ENCODE peak calls at places on chromosomes 13 and 19, in five cellular contexts. W is ovary; M is AG04450; J is transverse colon; N is CD8-positive, alpha-beta T cell. G is an unnamed sample.

GRCh38 chr19:3361384-3362216 is 4.8 kb upstream of the NFIC start:
- DNase-seq in W (peak), M (no peak), N (no peak), J (no peak), G (no peak)

GRCh38 chr19:53868892-53869804 is 1.5 kb downstream of the MYADM start:
- DNase-seq in J (peak), M (peak), N (peak), W (peak), G (peak)

GRCh38 chr13:23753523-23753922 is 135.7 kb downstream of the MIPEP start:
- DNase-seq in J (no peak), W (no peak), N (no peak), M (no peak), G (no peak)

GRCh38 chr19:2089001-2089711 is 7.0 kb downstream of the MOB3A start:
- DNase-seq in M (no peak), W (peak), J (no peak), N (no peak), G (no peak)

GRCh38 chr19:3366104-3366760 is at the start of gene NFIC:
- DNase-seq in J (peak), M (no peak), W (peak), N (no peak), G (peak)

GRCh38 chr13:27797228-27797624 is 4.9 kb downstream of the GSX1 start:
- DNase-seq in J (no peak), M (no peak), N (no peak), W (no peak), G (no peak)

GRCh38 chr13:44692173-44692713 is 116.1 kb upstream of the TSC22D1 start:
- DNase-seq in N (no peak), M (no peak), J (no peak), W (no peak), G (no peak)

GRCh38 chr13:38398810-38399493 is 49.3 kb downstream of the UFM1 start:
- DNase-seq in W (no peak), M (no peak), N (no peak), J (no peak), G (no peak)

GRCh38 chr19:7618366-7618765 is 11.0 kb downstream of the XAB2 start:
- DNase-seq in J (no peak), N (no peak), M (no peak), W (no peak), G (no peak)

GRCh38 chr19:55325172-55325571 is at the start of gene TMEM150B:
- DNase-seq in M (no peak), N (no peak), W (no peak), J (no peak), G (no peak)

GRCh38 chr13:49936943-49937273 is 768 bp upstream of the SPRYD7 start:
- DNase-seq in M (no peak), W (no peak), J (no peak), N (no peak), G (no peak)

GRCh38 chr13:71359641-71360040 is 507.4 kb downstream of the DACH1 start:
- DNase-seq in W (no peak), M (no peak), J (no peak), N (no peak), G (no peak)

GRCh38 chr19:56133858-56134654 is 7.0 kb upstream of the ZNF444 start:
- DNase-seq in J (no peak), W (no peak), N (no peak), M (no peak), G (peak)

GRCh38 chr13:40189885-40190655 is 476.4 kb downstream of the FOXO1 start:
- DNase-seq in W (peak), J (no peak), M (no peak), N (peak), G (no peak)

GRCh38 chr13:103178986-103179695 is 112.9 kb upstream of the SLC10A2 start:
- DNase-seq in N (no peak), W (no peak), J (no peak), M (no peak), G (no peak)

GRCh38 chr19:1851581-1852293 is 3.5 kb upstream of the REXO1 start:
- DNase-seq in W (no peak), M (no peak), N (peak), J (no peak), G (no peak)

GRCh38 chr13:83350569-83350968 is 531.7 kb downstream of the SLITRK1 start:
- DNase-seq in J (no peak), M (no peak), N (no peak), W (no peak), G (no peak)

GRCh38 chr13:97228850-97229521 is 6.9 kb downstream of the MBNL2 start:
- DNase-seq in W (no peak), M (no peak), J (no peak), N (no peak), G (no peak)

GRCh38 chr13:79692846-79693245 is 211.9 kb downstream of the NDFIP2 start:
- DNase-seq in W (no peak), M (no peak), N (no peak), J (no peak), G (no peak)

GRCh38 chr13:40786568-40786996 is 2.8 kb upstream of the SLC25A15 start:
- DNase-seq in N (no peak), M (no peak), J (no peak), W (no peak), G (no peak)

GRCh38 chr13:27709779-27710178 is 82.5 kb upstream of the GSX1 start:
- DNase-seq in M (no peak), W (no peak), J (no peak), N (no peak), G (no peak)

GRCh38 chr13:38697197-38697596 is 10.3 kb downstream of the FREM2 start:
- DNase-seq in N (no peak), J (no peak), M (no peak), W (no peak), G (no peak)

DNA sequence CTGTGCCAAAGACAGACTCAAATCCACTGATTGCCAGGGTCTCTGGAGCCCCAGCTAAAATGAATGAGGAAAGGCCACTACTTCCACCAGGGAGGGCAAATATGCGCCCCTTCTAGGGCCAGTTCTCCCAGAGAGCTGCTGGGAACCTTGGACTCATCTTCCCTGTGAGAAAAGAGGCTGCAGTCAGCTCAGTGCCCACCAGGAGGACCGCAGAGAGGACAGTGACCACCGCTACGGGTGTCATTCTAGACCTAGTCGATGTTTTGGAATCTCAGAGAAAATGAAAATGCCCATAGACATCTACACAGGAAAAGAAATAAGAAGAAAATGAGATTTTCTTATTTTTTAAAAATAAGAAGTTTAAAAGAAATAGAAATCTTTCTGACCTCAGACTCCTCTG is 235.1 kb downstream of the UQCRFS1 start:
- DNase-seq in M (no peak), J (no peak), W (no peak), N (no peak), G (no peak)
- TF ChIP-seq CTCF in M (peak), J (no peak), W (no peak), N (no peak), G (no peak)

GRCh38 chr13:101945435-101945834 is 456.4 kb downstream of the FGF14 start:
- DNase-seq in J (no peak), N (no peak), M (no peak), W (no peak), G (no peak)

GRCh38 chr13:101942038-101942437 is 459.8 kb downstream of the FGF14 start:
- DNase-seq in M (no peak), J (peak), W (no peak), N (no peak), G (no peak)

GRCh38 chr13:101942535-101943157 is 459.2 kb downstream of the FGF14 start:
- DNase-seq in M (no peak), N (no peak), J (no peak), W (no peak), G (no peak)

GRCh38 chr13:101939370-101939769 is 462.5 kb downstream of the FGF14 start:
- DNase-seq in W (no peak), N (no peak), J (no peak), M (no peak), G (no peak)

GRCh38 chr13:101941095-101941777 is 460.6 kb downstream of the FGF14 start:
- DNase-seq in J (no peak), W (no peak), N (no peak), M (no peak), G (no peak)
- TF ChIP-seq CTCF in J (no peak), W (no peak), N (no peak), M (peak), G (no peak)

DNA sequence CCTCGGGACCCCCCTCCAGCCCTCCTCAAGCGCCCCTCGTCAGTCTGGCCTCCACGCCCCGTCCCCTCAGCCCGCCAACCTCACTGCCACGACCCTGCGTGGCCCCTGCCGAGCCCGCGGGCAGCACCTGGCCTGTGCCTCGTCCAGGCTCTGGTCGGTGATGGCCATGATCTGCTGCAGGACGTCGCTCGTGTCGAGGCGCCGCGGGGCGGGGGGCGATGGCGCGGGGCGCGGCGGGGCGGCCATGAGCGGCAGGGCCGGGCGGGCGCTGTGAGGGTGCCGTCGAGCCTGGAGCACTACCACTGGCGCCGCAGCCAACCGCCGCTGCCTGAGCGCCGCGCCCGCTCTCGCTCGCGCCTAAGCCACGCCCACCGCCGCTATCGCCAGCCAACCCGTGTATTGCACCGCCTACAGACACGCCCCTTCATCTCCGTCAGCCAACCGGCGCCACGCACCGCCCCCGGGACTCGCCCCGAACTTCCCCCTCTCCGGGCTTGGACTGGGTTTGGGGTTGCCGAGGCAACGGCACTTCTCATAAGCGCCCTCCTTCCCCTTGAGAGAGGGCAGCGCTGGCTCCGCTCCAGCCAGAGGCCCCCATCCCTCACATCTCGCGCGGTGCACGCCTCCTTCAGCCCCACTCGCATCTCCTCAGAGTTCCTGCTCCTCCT is at the start of gene PBX4:
- DNase-seq in W (peak), J (peak), N (peak), M (peak), G (peak)
- TF ChIP-seq CTCF in W (no peak), J (no peak), N (no peak), M (no peak), G (no peak)

DNA sequence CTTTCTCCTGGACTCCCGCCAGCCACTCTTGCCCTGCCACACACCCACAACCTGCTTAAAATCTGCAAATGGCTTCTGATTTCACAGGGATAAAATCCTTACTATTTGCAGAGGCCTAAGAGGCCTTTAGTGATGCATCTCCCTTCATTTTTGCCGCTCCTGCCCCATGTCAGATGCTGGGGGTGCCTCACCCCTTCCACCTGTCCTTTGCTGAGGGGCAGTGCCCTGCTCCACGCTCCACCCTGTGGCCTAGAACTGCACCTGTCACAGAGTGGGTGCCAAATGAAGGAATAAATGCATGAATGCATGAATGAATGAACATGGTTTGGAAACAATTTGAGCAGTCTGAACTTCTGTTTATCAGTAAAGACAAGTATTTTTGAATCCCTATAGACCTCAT is 34.1 kb upstream of the UQCRFS1 start:
- DNase-seq in N (no peak), M (no peak), J (no peak), W (no peak), G (no peak)
- TF ChIP-seq CTCF in N (no peak), M (no peak), J (no peak), W (no peak), G (no peak)

DNA sequence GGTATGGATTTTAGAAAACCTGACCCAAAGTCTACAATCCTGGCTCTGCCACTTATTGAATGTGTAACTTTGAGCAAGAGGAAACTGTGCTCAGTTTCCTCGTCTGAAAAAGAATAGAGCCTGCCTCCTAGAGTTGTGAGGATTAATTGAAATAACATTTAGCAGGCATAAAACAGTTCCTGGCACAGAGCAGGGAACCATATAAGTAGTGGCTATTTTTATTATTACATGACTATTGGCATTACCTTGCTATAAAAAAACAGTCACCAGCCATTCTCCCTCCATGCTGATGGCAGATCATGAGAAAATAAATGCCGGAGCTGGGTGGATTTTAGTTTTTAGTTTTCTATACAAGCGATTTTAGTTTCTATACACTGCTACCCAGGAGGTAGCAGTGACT is 5.8 kb downstream of the DOCK9 start:
- DNase-seq in N (no peak), M (no peak), W (no peak), J (no peak), G (no peak)
- TF ChIP-seq CTCF in N (no peak), M (no peak), W (no peak), J (no peak), G (no peak)